ENCODE peak calls at places on chromosomes 3 and 15, in five cellular contexts. R is heart right ventricle, L is stomach, Q is H1, I is breast epithelium. U is an unnamed sample.

GRCh38 chr3:7340795-7341194 is 479.9 kb downstream of the GRM7 start:
- DNase-seq in R (no peak), L (no peak), Q (no peak), I (peak; percentile 35), U (no peak)

GRCh38 chr3:1007890-1008289 is 84.9 kb upstream of the CNTN6 start:
- DNase-seq in R (no peak), L (no peak), Q (no peak), I (no peak), U (no peak)

GRCh38 chr3:151112731-151113130 is 27.3 kb downstream of the MED12L start:
- DNase-seq in R (no peak), L (no peak), Q (no peak), I (no peak), U (no peak)

GRCh38 chr3:43004282-43004681 is 25.2 kb downstream of the GASK1A start:
- DNase-seq in R (no peak), L (no peak), Q (no peak), I (no peak), U (no peak)

GRCh38 chr15:93049914-93050534 is 39.0 kb downstream of the RGMA start:
- DNase-seq in R (no peak), L (no peak), Q (no peak), I (no peak), U (no peak)

GRCh38 chr3:24945575-24945974 is 450.9 kb upstream of the THRB start:
- DNase-seq in R (no peak), L (no peak), Q (no peak), I (no peak), U (no peak)

GRCh38 chr3:176855901-176856486 is 341.3 kb downstream of the TBL1XR1 start:
- DNase-seq in R (no peak), L (no peak), Q (no peak), I (no peak), U (no peak)

GRCh38 chr3:139302084-139302800 is 41.6 kb upstream of the MRPS22 start:
- DNase-seq in R (peak; percentile 27), L (no peak), Q (no peak), I (peak; percentile 33), U (peak; percentile 79)

GRCh38 chr15:41115652-41116115 is 396 bp downstream of the INO80 start:
- DNase-seq in R (peak; percentile 55), L (peak; percentile 55), Q (no peak), I (peak; percentile 51), U (peak; percentile 68)

GRCh38 chr3:113329757-113330156 is 111.5 kb downstream of the CFAP44 start:
- DNase-seq in R (no peak), L (no peak), Q (no peak), I (no peak), U (no peak)

GRCh38 chr15:71194286-71194685 is 79.0 kb downstream of the THSD4 start:
- DNase-seq in R (no peak), L (no peak), Q (no peak), I (no peak), U (no peak)

GRCh38 chr15:71198846-71199245 is 83.6 kb downstream of the THSD4 start:
- DNase-seq in R (no peak), L (no peak), Q (no peak), I (no peak), U (peak; percentile 8)

GRCh38 chr15:71197620-71198019 is 82.3 kb downstream of the THSD4 start:
- DNase-seq in R (no peak), L (no peak), Q (no peak), I (no peak), U (no peak)

GRCh38 chr15:71191296-71191695 is 76.0 kb downstream of the THSD4 start:
- DNase-seq in R (no peak), L (no peak), Q (no peak), I (no peak), U (no peak)

DNA sequence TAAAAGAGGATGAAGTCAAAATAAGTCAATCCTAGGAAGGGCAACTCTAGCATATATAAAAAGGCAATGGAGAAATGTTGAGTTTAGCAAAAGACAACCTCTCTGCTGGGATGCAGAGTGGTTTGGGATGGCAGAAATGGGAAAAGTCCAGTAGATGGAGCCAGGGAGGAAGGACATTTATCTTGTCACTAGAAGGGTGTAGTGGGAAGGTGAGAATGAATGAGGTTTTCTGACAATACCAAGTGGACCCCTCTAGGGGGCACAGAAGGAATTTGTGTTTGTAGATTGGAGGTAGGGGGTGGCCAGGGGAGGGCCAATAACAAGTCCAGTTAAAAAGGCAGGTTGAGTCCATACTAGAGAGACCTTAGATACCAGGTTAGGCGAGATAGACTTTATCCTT is 80.0 kb downstream of the THSD4 start:
- DNase-seq in R (no peak), L (no peak), Q (no peak), I (no peak), U (no peak)
- TF ChIP-seq CTCF in R (no peak), L (no peak), Q (no peak), I (no peak), U (no peak)

GRCh38 chr3:119571230-119571629 is 8.1 kb upstream of the ADPRH start:
- DNase-seq in R (no peak), L (no peak), Q (no peak), I (no peak), U (no peak)

GRCh38 chr3:119575507-119575906 is 3.8 kb upstream of the ADPRH start:
- DNase-seq in R (no peak), L (no peak), Q (no peak), I (no peak), U (no peak)

GRCh38 chr3:119569156-119569555 is 9.7 kb upstream of the CD80 start:
- DNase-seq in R (no peak), L (no peak), Q (no peak), I (no peak), U (no peak)

GRCh38 chr3:119571688-119572087 is 7.6 kb upstream of the ADPRH start:
- DNase-seq in R (no peak), L (no peak), Q (no peak), I (no peak), U (no peak)

DNA sequence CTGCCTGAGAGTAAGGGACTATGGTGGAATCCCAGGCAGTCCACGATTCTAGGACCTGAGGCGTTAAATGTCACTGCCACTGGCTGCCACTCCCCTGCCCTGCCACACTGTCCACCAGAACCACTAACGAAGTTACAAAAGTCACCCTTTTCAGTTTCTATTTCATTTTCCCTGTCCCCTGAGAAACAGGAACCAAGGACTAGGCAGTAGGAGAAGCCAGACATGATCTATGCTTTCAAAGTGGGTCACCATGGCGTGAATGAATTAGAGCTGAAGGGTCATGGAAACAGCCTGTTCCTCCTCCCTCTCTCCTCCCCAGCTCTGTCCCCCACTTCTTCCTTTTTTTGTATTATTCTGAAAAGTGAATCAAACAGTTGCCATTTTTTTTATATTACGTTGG is 9.1 kb upstream of the ADPRH start:
- DNase-seq in R (no peak), L (no peak), Q (no peak), I (no peak), U (no peak)
- H3K4me1 ChIP-seq in R (peaks cover 14% of the 10 kb centered on the region), L (no peaks in the 10 kb centered on the region), Q (no peaks in the 10 kb centered on the region), I (no peaks in the 10 kb centered on the region), U (no peaks in the 10 kb centered on the region)

GRCh38 chr15:100913961-100914360 is 5.2 kb upstream of the LRRK1 start:
- DNase-seq in R (no peak), L (no peak), Q (no peak), I (no peak), U (no peak)

GRCh38 chr15:100918690-100919480 is at the start of gene LRRK1:
- DNase-seq in R (peak; percentile 49), L (no peak), Q (no peak), I (no peak), U (no peak)

GRCh38 chr15:100918034-100918689 is 995 bp upstream of the LRRK1 start:
- DNase-seq in R (peak; percentile 80), L (peak; percentile 83), Q (no peak), I (peak; percentile 67), U (peak; percentile 61)

GRCh38 chr15:100911086-100911485 is 8.1 kb upstream of the LRRK1 start:
- DNase-seq in R (no peak), L (no peak), Q (no peak), I (no peak), U (no peak)

GRCh38 chr15:100914876-100915275 is 4.3 kb upstream of the LRRK1 start:
- DNase-seq in R (no peak), L (no peak), Q (no peak), I (no peak), U (no peak)
- TF ChIP-seq CTCF in R (no peak), L (no peak), Q (peak; percentile 56), I (no peak), U (no peak)

DNA sequence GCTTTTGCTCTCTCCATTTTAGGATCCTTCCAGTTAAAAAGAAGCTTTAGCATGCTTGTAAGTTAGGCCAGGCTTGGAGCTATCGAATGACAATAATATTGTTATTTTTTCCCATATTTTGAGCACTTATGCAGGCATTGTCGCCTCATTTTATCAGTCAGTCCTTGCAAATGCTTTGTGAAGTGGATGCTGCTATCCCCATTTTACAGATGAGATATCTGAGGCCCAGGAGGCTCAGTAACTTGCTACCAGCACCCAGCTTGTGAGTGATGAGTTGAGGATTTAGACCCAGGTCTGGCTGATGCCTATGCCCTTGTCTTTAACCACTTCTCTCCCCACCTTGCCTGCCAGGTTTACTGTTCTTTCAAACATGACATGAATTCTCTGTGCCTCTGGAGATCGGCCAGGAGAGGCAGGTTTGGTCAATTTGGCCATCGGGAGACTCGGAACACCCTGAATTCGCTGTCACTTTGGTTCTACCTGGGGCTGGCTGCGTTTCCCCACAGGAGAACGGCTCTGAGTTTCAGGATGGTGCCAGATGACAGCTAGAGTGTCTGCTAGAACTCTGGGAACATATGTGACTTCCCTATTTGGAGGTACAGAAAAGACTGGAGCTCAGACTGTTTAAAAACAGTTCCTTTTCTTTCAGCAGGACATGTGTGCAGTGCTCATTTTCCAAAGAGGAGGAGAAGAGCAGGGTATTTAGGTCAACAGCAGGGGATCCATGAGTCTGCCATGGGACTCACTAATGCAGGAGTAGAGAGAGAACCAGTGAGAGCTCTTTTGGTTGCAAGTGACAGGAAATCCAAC is 25.4 kb upstream of the ZNF710 start:
- DNase-seq in R (no peak), L (no peak), Q (no peak), I (no peak), U (no peak)
- H3K4me1 ChIP-seq in R (no peaks in the 10 kb centered on the region), L (no peaks in the 10 kb centered on the region), Q (no peaks in the 10 kb centered on the region), I (no peaks in the 10 kb centered on the region), U (no peaks in the 10 kb centered on the region)

GRCh38 chr15:80599359-80599758 is 95.8 kb upstream of the ABHD17C start:
- DNase-seq in R (no peak), L (no peak), Q (no peak), I (no peak), U (no peak)
- TF ChIP-seq CTCF in R (no peak), L (no peak), Q (no peak), I (no peak), U (no peak)

DNA sequence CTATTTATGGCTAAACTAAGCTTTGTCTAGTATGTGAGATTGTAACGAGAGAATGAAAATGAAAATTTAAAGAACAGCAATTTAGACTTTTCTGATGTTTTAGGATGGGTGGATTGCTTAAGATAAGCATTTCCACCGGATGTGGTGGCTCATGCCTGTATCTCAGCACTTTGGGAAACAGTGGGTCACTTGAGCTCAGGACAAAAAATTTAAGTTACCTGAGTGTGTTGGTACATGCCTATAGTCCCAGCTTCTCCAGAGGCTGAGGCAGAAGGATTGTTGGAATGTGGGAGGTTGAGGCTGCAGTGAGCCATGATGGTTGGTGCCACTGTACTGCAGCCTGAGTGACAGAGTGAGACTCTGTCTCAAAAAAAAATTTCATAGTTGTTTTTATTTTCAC is 3.4 kb downstream of the PPP4R2 start:
- DNase-seq in R (no peak), L (no peak), Q (no peak), I (no peak), U (no peak)
- H3K4me1 ChIP-seq in R (peaks cover 75% of the 10 kb centered on the region), L (peaks cover 35% of the 10 kb centered on the region), Q (no peaks in the 10 kb centered on the region), I (no peaks in the 10 kb centered on the region), U (peaks cover 56% of the 10 kb centered on the region)

GRCh38 chr3:20040476-20041196 is 390 bp downstream of the KAT2B start:
- DNase-seq in R (peak; percentile 84), L (peak; percentile 75), Q (no peak), I (peak; percentile 51), U (peak; percentile 82)
- TF ChIP-seq CTCF in R (peak; percentile 32), L (no peak), Q (no peak), I (no peak), U (no peak)

U was measured in adrenal gland.